ENCODE peak calls at places on chromosome 20, in ten cellular contexts. D is PC-9; V is astrocyte; M is lower lobe of right lung; E is HepG2; L is neural progenitor cell; Q is CD8-positive, alpha-beta T cell; B is hepatocyte; J is A549; G is heart right ventricle. K is an unnamed sample.
A peak's percentile ranks its signal among the peaks of the same experiment; 100 is the strongest.

GRCh38 chr20:4112490-4113420 is 97.4 kb upstream of the RNF24 start:
- DNase-seq in D (peak; percentile 67), V (peak; percentile 63), M (peak; percentile 57), E (no peak), L (no peak), Q (no peak), B (no peak), J (no peak), G (peak; percentile 58), K (peak; percentile 63)

GRCh38 chr20:8389381-8390368 is 257.6 kb downstream of the PLCB1 start:
- DNase-seq in D (no peak), V (peak; percentile 33), M (no peak), E (peak; percentile 55), L (peak; percentile 63), Q (no peak), B (peak; percentile 66), J (peak; percentile 9), G (no peak), K (peak; percentile 14)

GRCh38 chr20:45336530-45337366 is 11.5 kb downstream of the SDC4 start:
- DNase-seq in D (peak; percentile 80), V (peak; percentile 95), M (no peak), E (peak; percentile 88), L (no peak), Q (no peak), B (peak; percentile 78), J (peak; percentile 73), G (no peak), K (peak; percentile 71)

GRCh38 chr20:53739799-53740785 is 146.5 kb upstream of the ZNF217 start:
- DNase-seq in D (no peak), V (peak; percentile 36), M (no peak), E (no peak), L (no peak), Q (no peak), B (no peak), J (no peak), G (no peak), K (no peak)

GRCh38 chr20:48769111-48769879 is 58.5 kb downstream of the PREX1 start:
- DNase-seq in D (no peak), V (peak; percentile 10), M (peak; percentile 72), E (no peak), L (no peak), Q (peak; percentile 78), B (no peak), J (no peak), G (no peak), K (no peak)

GRCh38 chr20:59463541-59463940 is 140.8 kb upstream of the PHACTR3 start:
- DNase-seq in D (no peak), V (no peak), M (no peak), E (no peak), L (no peak), Q (no peak), B (peak; percentile 43), J (no peak), G (no peak), K (no peak)

GRCh38 chr20:45010399-45010828 is 44.1 kb downstream of the STK4 start:
- DNase-seq in D (no peak), V (peak; percentile 85), M (no peak), E (no peak), L (no peak), Q (no peak), B (no peak), J (no peak), G (no peak), K (no peak)

GRCh38 chr20:47585087-47585747 is 83.5 kb downstream of the NCOA3 start:
- DNase-seq in D (no peak), V (no peak), M (no peak), E (no peak), L (no peak), Q (no peak), B (no peak), J (no peak), G (no peak), K (no peak)

GRCh38 chr20:40414843-40415615 is 274.0 kb downstream of the MAFB start:
- DNase-seq in D (no peak), V (no peak), M (no peak), E (no peak), L (no peak), Q (no peak), B (no peak), J (no peak), G (no peak), K (no peak)

GRCh38 chr20:37914367-37914671 is 11.4 kb downstream of the VSTM2L start:
- DNase-seq in D (no peak), V (no peak), M (no peak), E (no peak), L (no peak), Q (no peak), B (no peak), J (no peak), G (no peak), K (no peak)
- H3K4me3 ChIP-seq in D (no peak overlapping the region), V (no peak overlapping the region), M (peak overlapping the region; percentile 41), E (peak overlapping the region; percentile 49), L (peak overlapping the region; percentile 25), Q (peak overlapping the region; percentile 13), B (no peak overlapping the region), J (no peak overlapping the region), G (no peak overlapping the region), K (no peak overlapping the region)

DNA sequence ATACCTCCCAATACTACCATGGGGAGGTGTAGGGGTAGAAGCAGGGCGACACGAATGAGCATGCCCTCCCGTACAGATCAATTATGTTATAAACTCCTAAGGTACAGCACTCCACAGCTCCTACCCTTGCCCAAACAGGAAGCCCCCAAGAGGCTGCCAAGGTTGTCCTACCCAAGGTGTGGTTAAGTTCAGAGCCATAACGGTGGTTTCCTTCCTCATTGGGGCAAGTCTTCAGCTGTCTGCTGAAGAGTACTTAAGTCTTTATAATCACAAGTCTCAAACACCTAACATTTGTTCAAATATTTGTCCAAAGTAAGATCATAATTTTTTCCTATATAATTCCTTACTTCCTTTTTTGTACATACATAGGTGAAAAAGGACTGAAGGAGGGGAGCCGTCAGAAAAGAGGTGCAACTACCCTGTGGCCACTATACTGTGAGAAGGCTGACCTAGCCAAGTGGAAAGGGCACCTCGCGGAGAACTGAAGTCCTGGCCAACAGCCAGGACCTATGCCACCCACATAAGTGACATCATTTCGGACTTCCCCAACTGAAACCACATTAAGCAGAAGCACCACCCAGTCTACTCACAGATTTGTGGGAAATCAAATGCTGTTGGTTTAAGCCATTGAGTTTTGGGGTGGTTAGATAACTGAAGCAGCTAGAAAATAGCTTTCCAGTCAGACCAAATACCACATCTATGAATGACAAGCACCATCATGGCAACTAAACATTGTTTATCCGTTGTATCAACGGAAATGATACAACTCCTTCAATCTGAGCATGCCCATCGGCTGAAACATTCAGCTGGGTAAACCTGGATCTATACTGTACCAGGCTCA is 2.9 kb upstream of the RAB22A start:
- DNase-seq in D (peak; percentile 42), V (peak; percentile 84), M (peak; percentile 71), E (peak; percentile 37), L (no peak), Q (peak; percentile 57), B (peak; percentile 18), J (peak; percentile 10), G (peak; percentile 28), K (no peak)
- H3K4me1 ChIP-seq in D (peaks cover 11% of the 10 kb centered on the region), V (peaks cover 15% of the 10 kb centered on the region), M (peaks cover 44% of the 10 kb centered on the region), E (peaks cover 21% of the 10 kb centered on the region), L (peaks cover 14% of the 10 kb centered on the region), Q (peaks cover 49% of the 10 kb centered on the region), B (peaks cover 12% of the 10 kb centered on the region), J (peaks cover 16% of the 10 kb centered on the region), G (peaks cover 18% of the 10 kb centered on the region), K (peaks cover 19% of the 10 kb centered on the region)

DNA sequence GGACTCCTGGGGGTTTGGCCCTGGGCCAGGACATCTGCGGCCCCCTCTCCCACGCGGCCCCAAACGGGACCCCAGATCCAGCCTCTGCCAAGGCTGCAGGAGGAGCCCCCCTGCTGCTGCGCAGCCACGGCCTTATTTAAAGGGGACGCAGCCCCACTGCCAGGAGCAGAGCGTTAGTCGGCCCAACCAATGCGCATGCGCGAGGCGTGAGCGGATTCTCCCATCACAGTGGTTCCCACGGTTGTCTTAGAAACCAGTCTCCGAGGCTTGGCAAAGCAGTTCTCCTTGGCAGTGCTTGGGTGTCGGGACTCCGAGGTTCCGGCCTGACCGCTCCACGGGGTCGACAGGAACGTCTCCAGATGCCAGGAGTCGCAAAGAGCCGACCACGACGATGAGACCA is 288.3 kb upstream of the ZNF337 start:
- DNase-seq in D (no peak), V (no peak), M (peak; percentile 46), E (no peak), L (no peak), Q (no peak), B (no peak), J (no peak), G (peak; percentile 71), K (peak; percentile 39)
- H3K4me3 ChIP-seq in D (no peak overlapping the region), V (peak overlapping the region; percentile 50), M (no peak overlapping the region), E (no peak overlapping the region), L (no peak overlapping the region), Q (peak overlapping the region; percentile 23), B (no peak overlapping the region), J (no peak overlapping the region), G (peak overlapping the region; percentile 58), K (no peak overlapping the region)

GRCh38 chr20:32356935-32357868 is 929 bp upstream of the ASXL1 start:
- DNase-seq in D (peak; percentile 2), V (peak; percentile 42), M (no peak), E (peak; percentile 76), L (no peak), Q (no peak), B (peak; percentile 80), J (no peak), G (peak; percentile 15), K (peak; percentile 37)

GRCh38 chr20:32358883-32359632 is 927 bp downstream of the ASXL1 start:
- DNase-seq in D (peak; percentile 72), V (peak; percentile 38), M (peak; percentile 81), E (peak; percentile 85), L (peak; percentile 93), Q (peak; percentile 39), B (peak; percentile 94), J (peak; percentile 62), G (peak; percentile 83), K (peak; percentile 71)

GRCh38 chr20:32359633-32360332 is 1.7 kb downstream of the ASXL1 start:
- DNase-seq in D (no peak), V (peak; percentile 32), M (no peak), E (no peak), L (peak; percentile 42), Q (no peak), B (no peak), J (no peak), G (peak; percentile 10), K (no peak)

GRCh38 chr20:32358632-32358882 is 426 bp downstream of the ASXL1 start:
- DNase-seq in D (no peak), V (no peak), M (no peak), E (no peak), L (no peak), Q (no peak), B (no peak), J (no peak), G (no peak), K (no peak)

DNA sequence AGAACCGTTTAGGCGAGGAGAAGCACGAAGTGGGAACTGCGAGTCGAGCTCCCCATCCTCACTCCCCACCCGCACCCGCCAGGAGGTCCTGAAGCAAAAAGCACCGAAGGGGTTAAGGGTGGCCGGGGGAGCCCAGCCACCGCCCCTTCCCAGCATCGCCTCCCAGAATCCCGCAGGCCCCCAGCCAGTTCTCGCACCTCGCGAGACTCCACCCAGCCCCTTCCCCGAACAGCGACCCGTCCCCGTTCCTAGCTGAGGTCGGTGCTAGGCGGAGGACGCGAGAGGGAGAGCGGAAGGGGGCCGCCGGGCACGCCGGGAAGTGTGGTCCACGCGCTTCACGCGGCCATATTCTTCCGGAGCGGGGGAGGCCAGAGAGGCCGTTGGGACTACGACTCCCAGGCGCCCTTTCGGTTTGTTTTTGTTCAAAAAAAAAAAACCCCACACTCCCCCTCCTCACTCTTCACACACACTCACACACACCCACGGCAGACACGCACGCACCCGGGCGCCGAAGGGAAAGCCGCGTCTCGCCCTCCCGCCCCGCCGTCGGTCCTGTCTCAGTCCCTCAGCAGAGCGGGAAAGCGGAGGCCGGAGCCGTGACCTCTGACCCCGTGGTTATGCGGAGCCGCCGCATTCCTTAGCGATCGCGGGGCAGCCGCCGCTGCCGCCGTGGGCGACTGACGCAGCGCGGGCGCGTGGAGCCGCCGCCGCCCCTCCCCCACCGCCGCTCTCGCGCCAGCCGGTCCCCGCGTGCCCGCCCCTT is at the start of gene ASXL1:
- DNase-seq in D (peak; percentile 99), V (peak; percentile 92), M (peak; percentile 98), E (peak; percentile 99), L (peak; percentile 99), Q (peak; percentile 79), B (peak; percentile 100), J (peak; percentile 94), G (peak; percentile 98), K (peak; percentile 98)
- H3K4me1 ChIP-seq in D (peaks cover 49% of the 10 kb centered on the region), V (peaks cover 26% of the 10 kb centered on the region), M (peaks cover 45% of the 10 kb centered on the region), E (peaks cover 70% of the 10 kb centered on the region), L (peaks cover 6% of the 10 kb centered on the region), Q (peaks cover 41% of the 10 kb centered on the region), B (peaks cover 42% of the 10 kb centered on the region), J (peaks cover 59% of the 10 kb centered on the region), G (peaks cover 15% of the 10 kb centered on the region), K (peaks cover 37% of the 10 kb centered on the region)